ENCODE peak calls at places on chromosomes 4 and X, in nine cellular contexts. One of them, this sample, is unnamed.

GRCh38 chr4:41256131-41256739 is 493 bp upstream of the UCHL1 start:
- DNase-seq in T-helper 9 cell: no peak
- DNase-seq in NCI-H524 treated with DMSO at 0.1 percent for 48 hours: no peak
- DNase-seq in EL: peak
- DNase-seq in MCF 10A: no peak
- DNase-seq in A172: peak
- DNase-seq in Right ventricle myocardium superior: no peak
- DNase-seq in posterior cingulate gyrus: no peak
- DNase-seq in AG09309: no peak
- DNase-seq in this sample: no peak

GRCh38 chrX:130654409-130654970 is 248.5 kb downstream of the ENOX2 start:
- DNase-seq in T-helper 9 cell: no peak
- DNase-seq in NCI-H524 treated with DMSO at 0.1 percent for 48 hours: no peak
- DNase-seq in EL: peak
- DNase-seq in MCF 10A: no peak
- DNase-seq in A172: no peak
- DNase-seq in Right ventricle myocardium superior: no peak
- DNase-seq in posterior cingulate gyrus: no peak
- DNase-seq in AG09309: no peak
- DNase-seq in this sample: peak

GRCh38 chr4:112282860-112283667 is 2.6 kb downstream of the TIFA start:
- DNase-seq in T-helper 9 cell: no peak
- DNase-seq in NCI-H524 treated with DMSO at 0.1 percent for 48 hours: no peak
- DNase-seq in EL: no peak
- DNase-seq in MCF 10A: no peak
- DNase-seq in A172: no peak
- DNase-seq in Right ventricle myocardium superior: no peak
- DNase-seq in posterior cingulate gyrus: no peak
- DNase-seq in AG09309: no peak
- DNase-seq in this sample: no peak

GRCh38 chr4:5805270-5805669 is 87.6 kb downstream of the CRMP1 start:
- DNase-seq in T-helper 9 cell: no peak
- DNase-seq in NCI-H524 treated with DMSO at 0.1 percent for 48 hours: no peak
- DNase-seq in EL: no peak
- DNase-seq in MCF 10A: no peak
- DNase-seq in A172: no peak
- DNase-seq in Right ventricle myocardium superior: no peak
- DNase-seq in posterior cingulate gyrus: no peak
- DNase-seq in AG09309: no peak
- DNase-seq in this sample: no peak

GRCh38 chr4:167435786-167436185 is 201.5 kb upstream of the SPOCK3 start:
- DNase-seq in T-helper 9 cell: no peak
- DNase-seq in NCI-H524 treated with DMSO at 0.1 percent for 48 hours: no peak
- DNase-seq in EL: no peak
- DNase-seq in MCF 10A: no peak
- DNase-seq in A172: no peak
- DNase-seq in Right ventricle myocardium superior: no peak
- DNase-seq in posterior cingulate gyrus: no peak
- DNase-seq in AG09309: no peak
- DNase-seq in this sample: no peak

GRCh38 chrX:80876877-80877276 is 67.2 kb upstream of the BRWD3 start:
- DNase-seq in T-helper 9 cell: no peak
- DNase-seq in NCI-H524 treated with DMSO at 0.1 percent for 48 hours: no peak
- DNase-seq in EL: peak
- DNase-seq in MCF 10A: peak
- DNase-seq in A172: no peak
- DNase-seq in Right ventricle myocardium superior: no peak
- DNase-seq in posterior cingulate gyrus: no peak
- DNase-seq in AG09309: peak
- DNase-seq in this sample: peak

GRCh38 chrX:129522184-129523059 is 868 bp downstream of the SMARCA1 start:
- DNase-seq in T-helper 9 cell: no peak
- DNase-seq in NCI-H524 treated with DMSO at 0.1 percent for 48 hours: peak
- DNase-seq in EL: peak
- DNase-seq in MCF 10A: peak
- DNase-seq in A172: peak
- DNase-seq in Right ventricle myocardium superior: peak
- DNase-seq in posterior cingulate gyrus: peak
- DNase-seq in AG09309: no peak
- DNase-seq in this sample: peak

GRCh38 chr4:156781852-156782251 is 189.7 kb downstream of the PDGFC start:
- DNase-seq in T-helper 9 cell: no peak
- DNase-seq in NCI-H524 treated with DMSO at 0.1 percent for 48 hours: no peak
- DNase-seq in EL: peak
- DNase-seq in MCF 10A: peak
- DNase-seq in A172: peak
- DNase-seq in Right ventricle myocardium superior: no peak
- DNase-seq in posterior cingulate gyrus: no peak
- DNase-seq in AG09309: no peak
- DNase-seq in this sample: peak

GRCh38 chrX:9520211-9520590 is 55.3 kb downstream of the TBL1X start:
- DNase-seq in T-helper 9 cell: no peak
- DNase-seq in NCI-H524 treated with DMSO at 0.1 percent for 48 hours: no peak
- DNase-seq in EL: no peak
- DNase-seq in MCF 10A: no peak
- DNase-seq in A172: no peak
- DNase-seq in Right ventricle myocardium superior: no peak
- DNase-seq in posterior cingulate gyrus: no peak
- DNase-seq in AG09309: no peak
- DNase-seq in this sample: no peak

GRCh38 chr4:153706519-153706918 is 22.4 kb downstream of the TLR2 start:
- DNase-seq in T-helper 9 cell: no peak
- DNase-seq in NCI-H524 treated with DMSO at 0.1 percent for 48 hours: no peak
- DNase-seq in EL: no peak
- DNase-seq in MCF 10A: no peak
- DNase-seq in A172: no peak
- DNase-seq in Right ventricle myocardium superior: no peak
- DNase-seq in posterior cingulate gyrus: no peak
- DNase-seq in AG09309: no peak
- DNase-seq in this sample: no peak

GRCh38 chr4:105060628-105061027 is 86.0 kb upstream of the TET2 start:
- DNase-seq in T-helper 9 cell: no peak
- DNase-seq in NCI-H524 treated with DMSO at 0.1 percent for 48 hours: no peak
- DNase-seq in EL: peak
- DNase-seq in MCF 10A: peak
- DNase-seq in A172: peak
- DNase-seq in Right ventricle myocardium superior: no peak
- DNase-seq in posterior cingulate gyrus: no peak
- DNase-seq in AG09309: no peak
- DNase-seq in this sample: no peak

GRCh38 chr4:141375855-141376254 is 155.2 kb downstream of the ZNF330 start:
- DNase-seq in T-helper 9 cell: no peak
- DNase-seq in NCI-H524 treated with DMSO at 0.1 percent for 48 hours: no peak
- DNase-seq in EL: peak
- DNase-seq in MCF 10A: peak
- DNase-seq in A172: peak
- DNase-seq in Right ventricle myocardium superior: no peak
- DNase-seq in posterior cingulate gyrus: no peak
- DNase-seq in AG09309: peak
- DNase-seq in this sample: peak

GRCh38 chr4:7800996-7801395 is 138.7 kb downstream of the AFAP1 start:
- DNase-seq in T-helper 9 cell: no peak
- DNase-seq in NCI-H524 treated with DMSO at 0.1 percent for 48 hours: no peak
- DNase-seq in EL: no peak
- DNase-seq in MCF 10A: no peak
- DNase-seq in A172: no peak
- DNase-seq in Right ventricle myocardium superior: no peak
- DNase-seq in posterior cingulate gyrus: no peak
- DNase-seq in AG09309: no peak
- DNase-seq in this sample: no peak

GRCh38 chr4:140253556-140254027 is 99.6 kb upstream of the MAML3 start:
- DNase-seq in T-helper 9 cell: no peak
- DNase-seq in NCI-H524 treated with DMSO at 0.1 percent for 48 hours: no peak
- DNase-seq in EL: no peak
- DNase-seq in MCF 10A: no peak
- DNase-seq in A172: no peak
- DNase-seq in Right ventricle myocardium superior: no peak
- DNase-seq in posterior cingulate gyrus: no peak
- DNase-seq in AG09309: no peak
- DNase-seq in this sample: no peak

GRCh38 chr4:44016582-44017421 is 431.8 kb downstream of the KCTD8 start:
- DNase-seq in T-helper 9 cell: no peak
- DNase-seq in NCI-H524 treated with DMSO at 0.1 percent for 48 hours: no peak
- DNase-seq in EL: no peak
- DNase-seq in MCF 10A: peak
- DNase-seq in A172: peak
- DNase-seq in Right ventricle myocardium superior: no peak
- DNase-seq in posterior cingulate gyrus: no peak
- DNase-seq in AG09309: no peak
- DNase-seq in this sample: peak

GRCh38 chrX:3518870-3519269 is 172.4 kb upstream of the MXRA5 start:
- DNase-seq in T-helper 9 cell: no peak
- DNase-seq in NCI-H524 treated with DMSO at 0.1 percent for 48 hours: no peak
- DNase-seq in EL: peak
- DNase-seq in MCF 10A: peak
- DNase-seq in A172: peak
- DNase-seq in Right ventricle myocardium superior: peak
- DNase-seq in posterior cingulate gyrus: no peak
- DNase-seq in AG09309: peak
- DNase-seq in this sample: peak

GRCh38 chrX:148371251-148371650 is 129.2 kb upstream of the AFF2 start:
- DNase-seq in T-helper 9 cell: no peak
- DNase-seq in NCI-H524 treated with DMSO at 0.1 percent for 48 hours: no peak
- DNase-seq in EL: no peak
- DNase-seq in MCF 10A: no peak
- DNase-seq in A172: no peak
- DNase-seq in Right ventricle myocardium superior: no peak
- DNase-seq in posterior cingulate gyrus: no peak
- DNase-seq in AG09309: no peak
- DNase-seq in this sample: no peak

GRCh38 chr4:158285429-158286216 is 75.3 kb downstream of the TMEM144 start:
- DNase-seq in T-helper 9 cell: no peak
- DNase-seq in NCI-H524 treated with DMSO at 0.1 percent for 48 hours: no peak
- DNase-seq in EL: no peak
- DNase-seq in MCF 10A: no peak
- DNase-seq in A172: no peak
- DNase-seq in Right ventricle myocardium superior: no peak
- DNase-seq in posterior cingulate gyrus: no peak
- DNase-seq in AG09309: no peak
- DNase-seq in this sample: no peak

GRCh38 chr4:175833574-175834350 is 21.7 kb upstream of the GPM6A start:
- DNase-seq in T-helper 9 cell: no peak
- DNase-seq in NCI-H524 treated with DMSO at 0.1 percent for 48 hours: no peak
- DNase-seq in EL: no peak
- DNase-seq in MCF 10A: no peak
- DNase-seq in A172: no peak
- DNase-seq in Right ventricle myocardium superior: no peak
- DNase-seq in posterior cingulate gyrus: peak
- DNase-seq in AG09309: no peak
- DNase-seq in this sample: no peak

GRCh38 chrX:120755066-120755846 is 120.4 kb downstream of the CT47B1 start:
- DNase-seq in T-helper 9 cell: no peak
- DNase-seq in NCI-H524 treated with DMSO at 0.1 percent for 48 hours: no peak
- DNase-seq in EL: no peak
- DNase-seq in MCF 10A: no peak
- DNase-seq in A172: no peak
- DNase-seq in Right ventricle myocardium superior: no peak
- DNase-seq in posterior cingulate gyrus: no peak
- DNase-seq in AG09309: no peak
- DNase-seq in this sample: no peak

GRCh38 chr4:75673959-75674328 is 733 bp upstream of the G3BP2 start:
- DNase-seq in T-helper 9 cell: no peak
- DNase-seq in NCI-H524 treated with DMSO at 0.1 percent for 48 hours: no peak
- DNase-seq in EL: no peak
- DNase-seq in MCF 10A: no peak
- DNase-seq in A172: no peak
- DNase-seq in Right ventricle myocardium superior: no peak
- DNase-seq in posterior cingulate gyrus: no peak
- DNase-seq in AG09309: no peak
- DNase-seq in this sample: no peak

GRCh38 chr4:182219400-182219799 is 23.8 kb upstream of the TENM3 start:
- DNase-seq in T-helper 9 cell: no peak
- DNase-seq in NCI-H524 treated with DMSO at 0.1 percent for 48 hours: no peak
- DNase-seq in EL: peak
- DNase-seq in MCF 10A: peak
- DNase-seq in A172: peak
- DNase-seq in Right ventricle myocardium superior: no peak
- DNase-seq in posterior cingulate gyrus: no peak
- DNase-seq in AG09309: no peak
- DNase-seq in this sample: no peak

GRCh38 chrX:50920132-50920531 is 9.6 kb downstream of the BMP15 start:
- DNase-seq in T-helper 9 cell: no peak
- DNase-seq in NCI-H524 treated with DMSO at 0.1 percent for 48 hours: no peak
- DNase-seq in EL: no peak
- DNase-seq in MCF 10A: peak
- DNase-seq in A172: no peak
- DNase-seq in Right ventricle myocardium superior: no peak
- DNase-seq in posterior cingulate gyrus: no peak
- DNase-seq in AG09309: no peak
- DNase-seq in this sample: no peak

GRCh38 chr4:182207806-182208483 is 35.3 kb upstream of the TENM3 start:
- DNase-seq in T-helper 9 cell: no peak
- DNase-seq in NCI-H524 treated with DMSO at 0.1 percent for 48 hours: no peak
- DNase-seq in EL: peak
- DNase-seq in MCF 10A: peak
- DNase-seq in A172: peak
- DNase-seq in Right ventricle myocardium superior: no peak
- DNase-seq in posterior cingulate gyrus: no peak
- DNase-seq in AG09309: peak
- DNase-seq in this sample: peak

GRCh38 chr4:86033171-86033570 is 326.7 kb downstream of the MAPK10 start:
- DNase-seq in T-helper 9 cell: no peak
- DNase-seq in NCI-H524 treated with DMSO at 0.1 percent for 48 hours: no peak
- DNase-seq in EL: peak
- DNase-seq in MCF 10A: peak
- DNase-seq in A172: no peak
- DNase-seq in Right ventricle myocardium superior: peak
- DNase-seq in posterior cingulate gyrus: peak
- DNase-seq in AG09309: peak
- DNase-seq in this sample: peak

GRCh38 chr4:119207051-119207450 is 5.5 kb upstream of the USP53 start:
- DNase-seq in T-helper 9 cell: no peak
- DNase-seq in NCI-H524 treated with DMSO at 0.1 percent for 48 hours: no peak
- DNase-seq in EL: peak
- DNase-seq in MCF 10A: no peak
- DNase-seq in A172: peak
- DNase-seq in Right ventricle myocardium superior: no peak
- DNase-seq in posterior cingulate gyrus: no peak
- DNase-seq in AG09309: peak
- DNase-seq in this sample: peak

GRCh38 chr4:156983366-156983765 is 11.8 kb upstream of the PDGFC start:
- DNase-seq in T-helper 9 cell: no peak
- DNase-seq in NCI-H524 treated with DMSO at 0.1 percent for 48 hours: no peak
- DNase-seq in EL: no peak
- DNase-seq in MCF 10A: peak
- DNase-seq in A172: no peak
- DNase-seq in Right ventricle myocardium superior: no peak
- DNase-seq in posterior cingulate gyrus: no peak
- DNase-seq in AG09309: no peak
- DNase-seq in this sample: no peak

GRCh38 chr4:174241162-174241561 is 42.3 kb downstream of the FBXO8 start:
- DNase-seq in T-helper 9 cell: no peak
- DNase-seq in NCI-H524 treated with DMSO at 0.1 percent for 48 hours: no peak
- DNase-seq in EL: no peak
- DNase-seq in MCF 10A: no peak
- DNase-seq in A172: no peak
- DNase-seq in Right ventricle myocardium superior: no peak
- DNase-seq in posterior cingulate gyrus: no peak
- DNase-seq in AG09309: no peak
- DNase-seq in this sample: no peak

GRCh38 chr4:177455591-177455990 is 13.4 kb upstream of the AGA start:
- DNase-seq in T-helper 9 cell: no peak
- DNase-seq in NCI-H524 treated with DMSO at 0.1 percent for 48 hours: no peak
- DNase-seq in EL: peak
- DNase-seq in MCF 10A: no peak
- DNase-seq in A172: peak
- DNase-seq in Right ventricle myocardium superior: no peak
- DNase-seq in posterior cingulate gyrus: no peak
- DNase-seq in AG09309: no peak
- DNase-seq in this sample: no peak

GRCh38 chrX:45454235-45454634 is 253.6 kb upstream of the DIPK2B start:
- DNase-seq in T-helper 9 cell: no peak
- DNase-seq in NCI-H524 treated with DMSO at 0.1 percent for 48 hours: no peak
- DNase-seq in EL: no peak
- DNase-seq in MCF 10A: no peak
- DNase-seq in A172: no peak
- DNase-seq in Right ventricle myocardium superior: no peak
- DNase-seq in posterior cingulate gyrus: no peak
- DNase-seq in AG09309: no peak
- DNase-seq in this sample: no peak

GRCh38 chr4:24236532-24236931 is 346.7 kb upstream of the PPARGC1A start:
- DNase-seq in T-helper 9 cell: no peak
- DNase-seq in NCI-H524 treated with DMSO at 0.1 percent for 48 hours: no peak
- DNase-seq in EL: no peak
- DNase-seq in MCF 10A: peak
- DNase-seq in A172: no peak
- DNase-seq in Right ventricle myocardium superior: no peak
- DNase-seq in posterior cingulate gyrus: no peak
- DNase-seq in AG09309: no peak
- DNase-seq in this sample: no peak

This sample was measured in AG20443.